ENCODE peak calls at places on chromosomes 16 and 17, in nine cellular contexts. I, H, P, K, R, A, Z, S and F are unnamed samples.

GRCh38 chr16:57609541-57610401 is 18.7 kb upstream of the ADGRG1 start:
- DNase-seq in P (peak), I (no peak), R (no peak), K (no peak), A (no peak), H (peak), S (no peak), Z (no peak), F (peak)

GRCh38 chr16:70679653-70680494 is 6.0 kb downstream of the MTSS2 start:
- DNase-seq in I (no peak), K (no peak), R (peak), Z (peak), S (no peak), A (no peak), P (no peak), H (peak), F (no peak)

GRCh38 chr17:6323626-6324356 is 111.1 kb downstream of the AIPL1 start:
- DNase-seq in Z (no peak), A (peak), P (no peak), K (no peak), I (peak), H (no peak), S (no peak), R (no peak), F (no peak)

GRCh38 chr16:72467157-72467759 is 295.3 kb upstream of the PMFBP1 start:
- DNase-seq in S (peak), Z (no peak), R (peak), P (no peak), H (no peak), I (peak), K (peak), A (no peak), F (no peak)

GRCh38 chr16:23055481-23055880 is 93.8 kb downstream of the USP31 start:
- DNase-seq in S (peak), I (peak), Z (no peak), P (no peak), R (no peak), K (no peak), A (no peak), H (no peak), F (no peak)

GRCh38 chr16:17658881-17659280 is 188.1 kb upstream of the XYLT1 start:
- DNase-seq in R (no peak), K (no peak), Z (no peak), P (no peak), I (no peak), S (no peak), A (no peak), H (no peak), F (no peak)

GRCh38 chr17:39349246-39349645 is 52.2 kb downstream of the FBXL20 start:
- DNase-seq in R (no peak), K (no peak), S (no peak), H (no peak), A (no peak), P (no peak), I (no peak), Z (no peak), F (no peak)

GRCh38 chr16:26454102-26454501 is 612.6 kb upstream of the C16orf82 start:
- DNase-seq in K (no peak), I (peak), Z (no peak), H (no peak), S (no peak), A (no peak), R (no peak), P (no peak), F (no peak)

GRCh38 chr16:27210174-27210573 is 6.8 kb downstream of the KDM8 start:
- DNase-seq in Z (no peak), A (no peak), S (no peak), H (no peak), P (no peak), K (no peak), R (no peak), I (no peak), F (no peak)

GRCh38 chr16:1950559-1950958 is 3.9 kb downstream of the RPL3L start:
- DNase-seq in A (no peak), Z (no peak), K (no peak), I (no peak), S (no peak), P (no peak), H (no peak), R (no peak), F (no peak)

GRCh38 chr17:39800540-39800939 is 62.8 kb downstream of the GRB7 start:
- DNase-seq in Z (no peak), I (peak), R (no peak), A (no peak), H (no peak), P (no peak), S (no peak), K (no peak), F (no peak)

GRCh38 chr17:39598635-39599005 is 9.1 kb downstream of the NEUROD2 start:
- DNase-seq in K (no peak), H (no peak), Z (no peak), A (no peak), R (no peak), I (no peak), S (no peak), P (no peak), F (no peak)

GRCh38 chr17:39730095-39730921 is at the start of gene MIEN1:
- DNase-seq in I (peak), Z (peak), R (peak), S (peak), A (peak), H (peak), P (peak), K (peak), F (peak)

GRCh38 chr17:6627019-6627418 is 13.5 kb downstream of the KIAA0753 start:
- DNase-seq in S (no peak), R (no peak), K (no peak), I (no peak), H (no peak), Z (no peak), P (no peak), A (no peak), F (no peak)

GRCh38 chr17:45282683-45283644 is 21.1 kb upstream of the SPATA32 start:
- DNase-seq in I (no peak), R (no peak), H (peak), Z (no peak), P (peak), A (no peak), S (no peak), K (peak), F (peak)

GRCh38 chr17:75326587-75326955 is 37.3 kb upstream of the SLC25A19 start:
- DNase-seq in A (no peak), S (peak), K (no peak), H (no peak), Z (no peak), I (no peak), R (no peak), P (no peak), F (no peak)

GRCh38 chr17:78366109-78366848 is 6.4 kb upstream of the SOCS3 start:
- DNase-seq in H (peak), A (no peak), Z (no peak), R (no peak), I (no peak), P (no peak), S (no peak), K (no peak), F (peak)

GRCh38 chr16:71537643-71538042 is 11.4 kb downstream of the CHST4 start:
- DNase-seq in I (peak), S (peak), A (no peak), P (no peak), Z (peak), R (peak), H (peak), K (peak), F (no peak)

GRCh38 chr16:87432330-87432915 is 40.3 kb downstream of the MAP1LC3B start:
- DNase-seq in R (no peak), H (no peak), Z (no peak), A (no peak), K (no peak), S (no peak), I (no peak), P (peak), F (no peak)

GRCh38 chr17:35373532-35373983 is at the start of gene SLFN11:
- DNase-seq in A (peak), I (no peak), H (peak), Z (peak), K (peak), P (peak), S (peak), R (peak), F (peak)

GRCh38 chr16:90046971-90047713 is 27.9 kb upstream of the DBNDD1 start:
- DNase-seq in K (no peak), S (no peak), P (peak), H (peak), I (no peak), R (peak), A (peak), Z (peak), F (peak)

GRCh38 chr16:88047462-88047861 is 96.2 kb downstream of the BANP start:
- DNase-seq in Z (no peak), R (no peak), S (no peak), K (no peak), A (no peak), H (peak), P (no peak), I (no peak), F (no peak)

GRCh38 chr17:40458001-40458791 is 14.9 kb downstream of the IGFBP4 start:
- DNase-seq in P (no peak), R (no peak), S (no peak), K (peak), Z (no peak), H (no peak), I (no peak), A (peak), F (no peak)

GRCh38 chr16:569445-570254 is at the start of gene PIGQ:
- DNase-seq in A (peak), R (peak), S (peak), Z (peak), K (no peak), H (peak), I (peak), P (peak), F (peak)

GRCh38 chr17:51353296-51353695 is 93.0 kb downstream of the UTP18 start:
- DNase-seq in H (no peak), I (peak), K (no peak), P (no peak), Z (no peak), A (no peak), R (no peak), S (no peak), F (no peak)
- H3K27ac ChIP-seq in H (no peak), I (no peak), K (no peak), P (no peak), Z (no peak), A (no peak), R (no peak), S (no peak), F (no peak)

GRCh38 chr17:59151007-59151406 is 4.0 kb downstream of the SKA2 start:
- DNase-seq in H (no peak), I (no peak), K (no peak), S (no peak), Z (no peak), P (no peak), A (no peak), R (no peak), F (no peak)
- H3K4me3 ChIP-seq in H (no peak), I (no peak), K (no peak), S (no peak), Z (no peak), P (no peak), A (no peak), R (peak), F (no peak)

GRCh38 chr17:11002417-11002816 is 164.5 kb upstream of the PIRT start:
- DNase-seq in S (no peak), A (no peak), P (no peak), K (no peak), I (no peak), Z (no peak), H (no peak), R (no peak), F (no peak)

GRCh38 chr17:10999484-10999883 is 161.6 kb upstream of the PIRT start:
- DNase-seq in Z (no peak), K (no peak), A (no peak), S (no peak), I (no peak), H (no peak), R (no peak), P (no peak), F (no peak)
- TF ChIP-seq CTCF in Z (no peak), K (no peak), A (no peak), S (no peak), I (no peak), H (no peak), R (no peak), P (no peak), F (no peak)

GRCh38 chr17:81695801-81696200 is 7.4 kb upstream of the MRPL12 start:
- DNase-seq in Z (no peak), A (no peak), H (no peak), R (no peak), P (no peak), I (no peak), S (no peak), K (no peak), F (no peak)
- H3K27ac ChIP-seq in Z (no peak), A (no peak), H (no peak), R (no peak), P (no peak), I (no peak), S (no peak), K (no peak), F (no peak)

GRCh38 chr17:82301300-82301915 is 16.0 kb downstream of the CD7 start:
- DNase-seq in I (no peak), H (no peak), R (no peak), Z (no peak), A (no peak), S (no peak), K (no peak), P (no peak), F (no peak)
- H3K4me3 ChIP-seq in I (no peak), H (no peak), R (no peak), Z (no peak), A (no peak), S (no peak), K (no peak), P (no peak), F (no peak)